ENCODE peak calls at places on chromosomes 3 and 15, in six cellular contexts. E is A549, X is heart left ventricle, J is left lung, H is body of pancreas, V is GM23338. I is an unnamed sample.

GRCh38 chr15:95170587-95171380 is 939.4 kb downstream of the MCTP2 start:
- ATAC-seq in E (no peak), X (no peak), J (no peak), H (no peak), V (no peak), I (no peak)

GRCh38 chr3:150421799-150422548 is 13.9 kb downstream of the TSC22D2 start:
- ATAC-seq in E (no peak), X (peak; percentile 48), J (peak; percentile 30), H (no peak), V (no peak), I (no peak)

GRCh38 chr15:45139770-45140169 is 10.0 kb downstream of the DUOX1 start:
- ATAC-seq in E (no peak), X (no peak), J (peak; percentile 83), H (no peak), V (no peak), I (no peak)

GRCh38 chr3:84759361-84759760 is 199.4 kb upstream of the CADM2 start:
- ATAC-seq in E (no peak), X (no peak), J (no peak), H (peak; percentile 90), V (no peak), I (no peak)

GRCh38 chr3:49017978-49018706 is at the start of gene DALRD3:
- ATAC-seq in E (peak; percentile 15), X (no peak), J (peak; percentile 14), H (no peak), V (peak; percentile 16), I (no peak)

GRCh38 chr3:141201122-141201521 is 30.5 kb upstream of the PXYLP1 start:
- ATAC-seq in E (peak; percentile 47), X (no peak), J (no peak), H (no peak), V (peak; percentile 78), I (no peak)

GRCh38 chr3:112973325-112974177 is 1.4 kb downstream of the CD200R1 start:
- ATAC-seq in E (no peak), X (no peak), J (peak; percentile 36), H (no peak), V (no peak), I (no peak)

GRCh38 chr15:60091150-60091549 is 87.0 kb downstream of the FOXB1 start:
- ATAC-seq in E (peak; percentile 95), X (no peak), J (peak; percentile 96), H (peak; percentile 30), V (no peak), I (peak; percentile 58)

GRCh38 chr3:108407858-108408257 is 102.5 kb downstream of the MYH15 start:
- ATAC-seq in E (no peak), X (no peak), J (no peak), H (no peak), V (no peak), I (no peak)

GRCh38 chr15:57797145-57797544 is 90.6 kb downstream of the POLR2M start:
- ATAC-seq in E (no peak), X (peak; percentile 77), J (no peak), H (no peak), V (no peak), I (no peak)

GRCh38 chr3:53103566-53104296 is 26.5 kb downstream of the RFT1 start:
- ATAC-seq in E (no peak), X (no peak), J (peak; percentile 38), H (no peak), V (no peak), I (no peak)

GRCh38 chr15:91346259-91346658 is 246.2 kb downstream of the SV2B start:
- ATAC-seq in E (no peak), X (no peak), J (no peak), H (no peak), V (no peak), I (no peak)

GRCh38 chr3:98900265-98901031 is 1.0 kb downstream of the DCBLD2 start:
- ATAC-seq in E (peak; percentile 8), X (no peak), J (no peak), H (no peak), V (no peak), I (no peak)

GRCh38 chr3:56921573-56922571 is 120.1 kb upstream of the ARHGEF3 start:
- ATAC-seq in E (no peak), X (peak; percentile 23), J (no peak), H (no peak), V (no peak), I (peak; percentile 16)

GRCh38 chr3:87333393-87333892 is 57.1 kb upstream of the POU1F1 start:
- ATAC-seq in E (peak; percentile 97), X (no peak), J (peak; percentile 95), H (peak; percentile 67), V (no peak), I (no peak)

GRCh38 chr3:19229086-19229485 is 80.8 kb downstream of the KCNH8 start:
- ATAC-seq in E (no peak), X (no peak), J (no peak), H (no peak), V (no peak), I (no peak)

GRCh38 chr3:122101646-122102045 is 46.5 kb downstream of the CD86 start:
- ATAC-seq in E (peak; percentile 66), X (peak; percentile 18), J (peak; percentile 81), H (peak; percentile 68), V (peak; percentile 89), I (no peak)

GRCh38 chr3:127027061-127027735 is 44.3 kb downstream of the PLXNA1 start:
- ATAC-seq in E (no peak), X (no peak), J (no peak), H (no peak), V (no peak), I (no peak)

GRCh38 chr15:52139599-52140462 is 27.3 kb upstream of the BCL2L10 start:
- ATAC-seq in E (peak; percentile 66), X (peak; percentile 45), J (peak; percentile 82), H (peak; percentile 57), V (peak; percentile 90), I (peak; percentile 48)

GRCh38 chr3:52174896-52175295 is 20.7 kb upstream of the POC1A start:
- ATAC-seq in E (no peak), X (no peak), J (no peak), H (no peak), V (no peak), I (no peak)

GRCh38 chr3:122295286-122295685 is 29.8 kb upstream of the CSTA start:
- ATAC-seq in E (no peak), X (peak; percentile 22), J (peak; percentile 89), H (no peak), V (no peak), I (peak; percentile 61)

GRCh38 chr15:47384316-47384715 is 333.0 kb upstream of the SEMA6D start:
- ATAC-seq in E (no peak), X (peak; percentile 68), J (peak; percentile 66), H (no peak), V (peak; percentile 66), I (peak; percentile 89)

GRCh38 chr15:80518522-80518921 is 114.3 kb downstream of the ARNT2 start:
- ATAC-seq in E (no peak), X (no peak), J (no peak), H (no peak), V (no peak), I (no peak)

GRCh38 chr3:13135811-13136321 is 62.6 kb upstream of the IQSEC1 start:
- ATAC-seq in E (no peak), X (no peak), J (no peak), H (no peak), V (peak; percentile 67), I (no peak)

GRCh38 chr3:141334627-141335250 is 33.6 kb upstream of the ZBTB38 start:
- ATAC-seq in E (no peak), X (no peak), J (no peak), H (no peak), V (peak; percentile 62), I (no peak)

GRCh38 chr15:91329914-91330313 is 229.9 kb downstream of the SV2B start:
- ATAC-seq in E (no peak), X (no peak), J (no peak), H (no peak), V (no peak), I (no peak)

GRCh38 chr15:67542462-67543347 is at the start of gene MAP2K5:
- ATAC-seq in E (peak; percentile 90), X (peak; percentile 96), J (peak; percentile 96), H (peak; percentile 93), V (peak; percentile 79), I (peak; percentile 92)

GRCh38 chr3:154316974-154317767 is 7.1 kb downstream of the DHX36 start:
- ATAC-seq in E (no peak), X (no peak), J (no peak), H (no peak), V (no peak), I (no peak)

GRCh38 chr15:69509131-69509530 is 56.5 kb downstream of the RPLP1 start:
- ATAC-seq in E (no peak), X (no peak), J (no peak), H (no peak), V (no peak), I (no peak)

GRCh38 chr3:138010273-138010590 is 267 bp downstream of the CLDN18 start:
- ATAC-seq in E (no peak), X (no peak), J (no peak), H (no peak), V (no peak), I (no peak)

GRCh38 chr15:43899928-43900327 is 73.1 kb downstream of the WDR76 start:
- ATAC-seq in E (no peak), X (no peak), J (no peak), H (no peak), V (no peak), I (no peak)

GRCh38 chr3:30294241-30294667 is 312.1 kb upstream of the TGFBR2 start:
- ATAC-seq in E (no peak), X (peak; percentile 63), J (no peak), H (no peak), V (peak; percentile 72), I (peak; percentile 65)
- H3K4me1 ChIP-seq in E (peaks cover 30% of the 10 kb centered on the region), X (peaks cover 4% of the 10 kb centered on the region), J (peaks cover 4% of the 10 kb centered on the region), H (peaks cover 6% of the 10 kb centered on the region), V (peaks cover 13% of the 10 kb centered on the region), I (peaks cover 2% of the 10 kb centered on the region)

DNA sequence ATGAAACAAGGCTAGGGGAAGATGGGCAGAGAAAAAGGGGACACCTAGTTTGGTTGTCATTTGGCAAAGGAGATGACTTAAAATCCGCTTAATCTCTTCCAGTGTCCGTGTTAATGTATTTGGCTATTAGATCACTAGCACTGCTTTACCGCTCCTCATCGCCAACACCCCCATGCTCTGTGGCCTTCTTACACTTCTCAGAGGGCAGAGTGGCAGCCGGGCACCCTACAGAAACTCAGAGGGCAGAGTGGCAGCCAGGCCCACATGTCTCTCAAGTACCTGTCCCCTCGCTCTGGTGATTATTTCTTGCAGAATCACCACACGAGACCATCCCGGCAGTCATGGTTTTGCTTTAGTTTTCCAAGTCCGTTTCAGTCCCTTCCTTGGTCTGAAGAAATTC is 39.6 kb downstream of the DNASE1L3 start:
- ATAC-seq in E (no peak), X (no peak), J (no peak), H (no peak), V (no peak), I (no peak)
- H3K4me1 ChIP-seq in E (peaks cover 95% of the 10 kb centered on the region), X (peaks cover 24% of the 10 kb centered on the region), J (peaks cover 16% of the 10 kb centered on the region), H (peaks cover 55% of the 10 kb centered on the region), V (peaks cover 28% of the 10 kb centered on the region), I (peaks cover 71% of the 10 kb centered on the region)

GRCh38 chr3:33807190-33807589 is 8.8 kb downstream of the PDCD6IP start:
- ATAC-seq in E (peak; percentile 40), X (peak; percentile 69), J (peak; percentile 74), H (peak; percentile 59), V (no peak), I (no peak)
- H3K4me1 ChIP-seq in E (peaks cover 30% of the 10 kb centered on the region), X (peaks cover 20% of the 10 kb centered on the region), J (peaks cover 20% of the 10 kb centered on the region), H (peaks cover 48% of the 10 kb centered on the region), V (no peaks in the 10 kb centered on the region), I (peaks cover 12% of the 10 kb centered on the region)

DNA sequence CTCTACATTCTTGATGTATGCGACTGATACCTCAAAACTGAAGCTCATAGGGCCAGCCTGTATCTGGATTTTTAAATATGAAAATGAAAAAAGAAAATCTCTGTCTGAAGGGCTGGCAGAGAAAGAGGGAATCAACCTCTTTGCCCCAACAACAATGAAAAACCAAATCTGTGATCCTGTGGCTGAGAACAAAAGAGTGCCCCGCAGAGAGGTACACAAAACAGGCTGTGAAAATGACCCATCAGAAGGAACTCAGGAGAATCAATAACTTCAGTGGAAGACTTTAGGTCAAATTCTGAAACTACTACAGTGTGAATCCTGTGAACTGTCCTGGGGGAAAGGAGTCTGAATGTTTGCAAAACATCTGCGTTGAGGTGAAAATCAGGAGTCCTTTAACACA is 8.1 kb upstream of the RTP4 start:
- ATAC-seq in E (no peak), X (no peak), J (no peak), H (no peak), V (peak; percentile 65), I (no peak)
- H3K4me1 ChIP-seq in E (no peaks in the 10 kb centered on the region), X (peaks cover 3% of the 10 kb centered on the region), J (no peaks in the 10 kb centered on the region), H (no peaks in the 10 kb centered on the region), V (peaks cover 54% of the 10 kb centered on the region), I (no peaks in the 10 kb centered on the region)

I was measured in gastroesophageal sphincter.